ENCODE peak calls at places on chromosomes 13 and 19, in eight cellular contexts. U is AG09319, H is OCI-LY7, A is pancreas, D is AG04450, V is HL-60, P is hepatocyte, X is DND-41. Q is an unnamed sample.

GRCh38 chr19:10533656-10534386 is 9.9 kb upstream of the ATG4D start:
- DNase-seq in P (peak; percentile 61), U (peak; percentile 24), V (no peak), D (peak; percentile 45), A (no peak), H (no peak), X (no peak), Q (no peak)

GRCh38 chr13:76965759-76966421 is 17.6 kb downstream of the ACOD1 start:
- DNase-seq in A (no peak), P (peak; percentile 71), U (peak; percentile 75), H (no peak), X (no peak), V (no peak), D (peak; percentile 26), Q (no peak)

GRCh38 chr19:10467104-10467706 is 36.0 kb downstream of the KEAP1 start:
- DNase-seq in A (no peak), U (no peak), P (no peak), V (no peak), D (no peak), H (no peak), X (no peak), Q (no peak)

GRCh38 chr13:114110091-114110829 is 22.2 kb downstream of the RASA3 start:
- DNase-seq in H (peak; percentile 84), A (peak; percentile 25), U (no peak), V (peak; percentile 99), D (no peak), X (peak; percentile 83), P (no peak), Q (peak; percentile 60)

GRCh38 chr13:64725492-64725891 is 2504.6 kb downstream of the PCDH9 start:
- DNase-seq in D (no peak), U (no peak), V (no peak), H (no peak), A (no peak), X (no peak), P (no peak), Q (no peak)

GRCh38 chr19:45653634-45654033 is 14.4 kb upstream of the GIPR start:
- DNase-seq in U (no peak), A (no peak), H (no peak), P (no peak), X (no peak), D (no peak), V (no peak), Q (no peak)

GRCh38 chr13:112842931-112843391 is 126.1 kb upstream of the MCF2L start:
- DNase-seq in A (no peak), X (no peak), U (no peak), D (no peak), V (no peak), P (no peak), H (no peak), Q (no peak)

GRCh38 chr19:55688422-55689218 is 13.6 kb downstream of the EPN1 start:
- DNase-seq in D (no peak), V (no peak), A (peak; percentile 31), H (no peak), X (no peak), P (peak; percentile 75), U (no peak), Q (no peak)

GRCh38 chr13:110471156-110471832 is 90.2 kb downstream of the RAB20 start:
- DNase-seq in X (no peak), A (no peak), H (no peak), P (no peak), V (peak; percentile 64), U (no peak), D (no peak), Q (no peak)

GRCh38 chr19:10744848-10745293 is 27.0 kb downstream of the DNM2 start:
- DNase-seq in X (no peak), H (no peak), V (no peak), U (no peak), P (no peak), D (no peak), A (no peak), Q (no peak)

GRCh38 chr19:3699071-3699740 is 1.1 kb downstream of the PIP5K1C start:
- DNase-seq in V (peak; percentile 74), H (peak; percentile 39), P (peak; percentile 48), X (peak; percentile 49), D (no peak), U (peak; percentile 54), A (peak; percentile 64), Q (peak; percentile 26)

GRCh38 chr19:7965259-7965841 is 21.9 kb upstream of the TIMM44 start:
- DNase-seq in V (no peak), H (no peak), U (no peak), D (no peak), X (no peak), A (no peak), P (no peak), Q (no peak)

GRCh38 chr19:10290876-10291553 is 1.3 kb downstream of the ICAM5 start:
- DNase-seq in X (no peak), V (peak; percentile 29), P (peak; percentile 58), U (no peak), A (no peak), H (peak; percentile 42), D (no peak), Q (peak; percentile 43)

GRCh38 chr13:50684366-50684765 is 159.1 kb downstream of the DLEU7 start:
- DNase-seq in P (no peak), H (no peak), X (no peak), A (no peak), D (no peak), V (peak; percentile 56), U (no peak), Q (no peak)

DNA sequence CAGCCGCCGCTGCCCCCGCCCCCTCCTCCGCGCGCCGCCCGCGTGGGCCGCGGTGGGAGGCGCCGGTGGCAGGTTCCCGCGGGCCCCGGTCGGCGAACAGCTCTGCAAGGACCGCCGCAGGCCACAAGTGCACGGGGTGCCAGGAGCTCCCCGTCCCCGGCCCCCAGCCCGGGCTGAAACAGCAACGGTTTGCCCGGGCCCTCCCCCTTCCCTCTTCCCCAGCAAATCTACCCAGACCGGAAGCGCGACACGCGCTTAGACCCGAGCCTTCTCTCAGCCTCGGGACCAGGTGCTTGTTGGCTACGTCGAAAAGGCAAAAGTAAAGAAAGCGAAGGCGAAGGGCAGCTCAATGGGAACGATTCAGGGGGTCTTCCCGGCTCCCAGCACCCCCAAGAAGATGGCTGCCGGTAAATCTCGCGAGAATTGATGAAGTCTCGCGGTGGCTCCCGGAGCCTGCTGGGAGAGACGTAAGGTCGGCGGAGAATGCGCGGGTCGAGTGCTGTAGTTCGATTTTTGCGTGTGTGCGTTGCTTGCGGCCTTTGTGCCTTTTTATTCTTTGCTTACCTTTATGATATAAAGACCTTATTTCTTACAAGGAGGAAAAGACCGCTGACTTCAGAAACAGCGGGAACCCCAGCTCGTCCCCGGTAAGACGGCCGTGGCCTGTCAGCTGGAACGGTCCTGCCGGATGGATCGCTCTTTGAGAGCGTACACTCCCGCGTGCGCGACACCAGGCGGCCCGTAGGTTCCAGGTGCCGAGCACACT is at the start of gene RBM26:
- DNase-seq in D (peak; percentile 89), V (peak; percentile 98), P (peak; percentile 95), U (peak; percentile 86), X (peak; percentile 96), A (peak; percentile 89), H (peak; percentile 95), Q (peak; percentile 91)
- TF ChIP-seq CTCF in D (no peak), V (no peak), P (peak; percentile 7), U (no peak), X (peak; percentile 17), A (no peak), H (peak; percentile 27), Q (no peak)

DNA sequence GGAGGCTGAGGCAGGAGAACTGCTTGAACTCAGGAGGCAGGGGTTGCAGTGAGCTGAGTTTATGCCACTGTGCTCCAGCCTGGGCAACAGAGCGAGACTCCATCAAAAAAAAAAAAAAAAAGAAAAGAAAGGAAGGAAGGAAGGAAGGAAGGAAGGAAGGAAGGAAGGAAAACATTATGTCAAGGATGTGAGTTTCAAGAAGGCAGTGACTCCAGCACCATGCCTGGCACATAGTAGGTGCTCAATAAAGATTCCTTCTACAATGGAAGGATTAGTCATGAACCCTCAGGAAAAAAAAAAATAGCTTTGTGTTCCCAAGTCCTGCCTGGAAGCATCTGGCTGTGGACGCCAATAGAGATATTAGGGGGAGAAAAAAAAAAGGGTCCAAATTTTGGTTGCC is 10.1 kb upstream of the ZNRF4 start:
- DNase-seq in A (no peak), P (no peak), H (no peak), V (no peak), X (no peak), D (no peak), U (no peak), Q (no peak)
- TF ChIP-seq CTCF in A (no peak), P (no peak), H (no peak), V (no peak), X (no peak), D (no peak), U (no peak), Q (no peak)

GRCh38 chr13:85798999-85799646 is at the start of gene SLITRK6:
- DNase-seq in X (no peak), A (no peak), U (peak; percentile 5), P (peak; percentile 75), H (no peak), V (no peak), D (peak; percentile 67), Q (no peak)
- TF ChIP-seq CTCF in X (no peak), A (no peak), U (peak; percentile 22), P (peak; percentile 34), H (no peak), V (no peak), D (peak; percentile 41), Q (no peak)

GRCh38 chr13:35631666-35632065 is 155.2 kb upstream of the MAB21L1 start:
- DNase-seq in X (no peak), V (no peak), U (no peak), D (no peak), H (no peak), P (no peak), A (no peak), Q (no peak)

DNA sequence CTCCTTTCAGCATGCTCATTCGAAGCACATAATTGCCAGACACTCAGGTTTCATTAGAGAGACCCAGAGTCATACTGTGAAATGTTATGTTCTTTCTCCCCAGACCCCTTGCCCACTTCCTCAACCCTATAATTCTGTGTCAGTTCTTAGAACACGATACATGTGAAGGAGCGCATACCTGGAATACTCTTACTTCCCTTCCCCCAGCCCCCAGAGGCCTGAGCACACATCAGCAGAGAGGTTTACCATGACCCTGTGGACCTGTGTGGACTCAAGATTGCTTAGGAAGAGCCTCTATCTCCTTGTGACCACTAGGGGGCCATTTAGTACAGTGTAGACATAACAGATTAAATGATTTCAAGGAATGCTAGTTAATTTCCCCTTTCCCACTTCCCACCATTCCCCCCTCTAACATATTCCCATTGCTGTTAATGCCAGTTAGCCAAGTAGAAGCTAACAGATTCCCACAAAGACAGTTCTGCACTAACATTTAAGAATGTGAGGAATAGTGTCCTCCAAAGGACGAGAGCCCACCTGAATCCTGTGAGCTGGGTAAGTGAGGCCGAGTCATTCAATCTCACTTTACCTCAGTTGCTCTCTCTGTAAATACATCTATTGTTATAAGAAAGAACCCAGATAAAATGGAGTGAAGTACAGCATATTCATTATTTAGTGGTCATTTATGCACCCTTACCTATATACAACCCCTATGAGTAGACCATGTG is 154.2 kb upstream of the MAB21L1 start:
- DNase-seq in P (peak; percentile 76), H (peak; percentile 54), D (peak; percentile 16), U (peak; percentile 40), X (no peak), V (peak; percentile 28), A (no peak), Q (no peak)
- TF ChIP-seq CTCF in P (peak; percentile 64), H (peak; percentile 87), D (peak; percentile 87), U (peak; percentile 79), X (peak; percentile 68), V (peak; percentile 68), A (peak; percentile 51), Q (peak; percentile 62)

Q was measured in natural killer cell.